ENCODE peak calls at places on chromosomes 4 and X, in four cellular contexts. S, H, V and I are unnamed samples.

GRCh38 chr4:123452585-123452984 is 56.0 kb downstream of the SPRY1 start:
- DNase-seq in H (no peak), S (no peak), V (peak; percentile 20), I (no peak)

GRCh38 chrX:65589304-65589703 is 54.7 kb upstream of the LAS1L start:
- DNase-seq in S (no peak), V (no peak), H (no peak), I (no peak)

GRCh38 chr4:176469546-176469945 is 149.8 kb downstream of the SPCS3 start:
- DNase-seq in H (no peak), V (no peak), S (no peak), I (no peak)

GRCh38 chr4:79917246-79917645 is 155.8 kb downstream of the ANTXR2 start:
- DNase-seq in V (peak; percentile 43), S (peak; percentile 41), H (peak; percentile 73), I (peak; percentile 50)

GRCh38 chr4:29002151-29002550 is 1718.0 kb upstream of the PCDH7 start:
- DNase-seq in V (no peak), H (no peak), S (no peak), I (no peak)

GRCh38 chr4:186726440-186727148 is 2.9 kb upstream of the FAT1 start:
- DNase-seq in V (peak; percentile 63), H (peak; percentile 79), S (peak; percentile 84), I (peak; percentile 58)

GRCh38 chrX:68697465-68698125 is 50.1 kb downstream of the STARD8 start:
- DNase-seq in S (no peak), H (no peak), V (no peak), I (no peak)

GRCh38 chrX:128975716-128976115 is 547.6 kb downstream of the SMARCA1 start:
- DNase-seq in H (peak; percentile 75), S (peak; percentile 6), V (peak; percentile 23), I (peak; percentile 70)

GRCh38 chr4:188246488-188246887 is 107.2 kb downstream of the TRIML1 start:
- DNase-seq in V (no peak), S (no peak), H (peak; percentile 28), I (no peak)

GRCh38 chrX:10169180-10169579 is 12.4 kb downstream of the CLCN4 start:
- DNase-seq in S (no peak), H (no peak), V (peak; percentile 78), I (no peak)

GRCh38 chr4:113311047-113311446 is 261.6 kb downstream of the ANK2 start:
- DNase-seq in S (no peak), V (no peak), H (no peak), I (no peak)

GRCh38 chr4:39433878-39434492 is 24.7 kb downstream of the RPL9 start:
- DNase-seq in S (no peak), V (no peak), H (no peak), I (no peak)
- TF ChIP-seq ELF4 in S (no peak), V (no peak), H (no peak), I (no peak)

GRCh38 chrX:40853004-40853815 is 117.9 kb upstream of the MED14 start:
- DNase-seq in V (no peak), S (no peak), H (no peak), I (no peak)

GRCh38 chrX:40854242-40854641 is 118.9 kb upstream of the MED14 start:
- DNase-seq in H (no peak), S (no peak), V (no peak), I (no peak)

GRCh38 chrX:40855932-40856515 is 120.7 kb upstream of the MED14 start:
- DNase-seq in H (no peak), V (no peak), S (no peak), I (no peak)

GRCh38 chrX:40853816-40854123 is 118.4 kb upstream of the MED14 start:
- DNase-seq in S (no peak), H (no peak), V (no peak), I (no peak)

DNA sequence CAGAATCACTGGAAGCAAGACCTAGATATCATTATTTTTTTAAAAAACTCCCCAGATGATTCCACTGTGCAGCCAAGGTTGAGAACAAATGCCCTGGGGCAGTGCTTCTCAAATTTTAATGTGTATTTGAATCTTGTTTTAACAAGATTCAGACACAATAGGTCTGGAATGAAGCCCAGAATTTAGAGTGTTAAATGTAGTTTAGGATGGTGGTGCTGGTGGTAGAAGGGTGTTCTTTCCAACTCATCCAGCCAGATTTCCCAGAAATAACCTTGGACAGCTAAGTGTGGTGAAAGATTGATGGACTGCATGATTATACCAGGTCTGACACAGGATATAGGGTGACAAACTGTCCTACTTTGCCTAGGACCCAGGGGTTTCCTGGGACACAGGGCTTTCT is 120.1 kb upstream of the MED14 start:
- DNase-seq in S (no peak), V (no peak), H (no peak), I (no peak)
- TF ChIP-seq ELF4 in S (no peak), V (no peak), H (no peak), I (no peak)

GRCh38 chr4:115119804-115120352 is 6.5 kb upstream of the NDST4 start:
- DNase-seq in S (no peak), V (no peak), H (no peak), I (no peak)
- TF ChIP-seq ELF4 in S (no peak), V (no peak), H (no peak), I (no peak)

DNA sequence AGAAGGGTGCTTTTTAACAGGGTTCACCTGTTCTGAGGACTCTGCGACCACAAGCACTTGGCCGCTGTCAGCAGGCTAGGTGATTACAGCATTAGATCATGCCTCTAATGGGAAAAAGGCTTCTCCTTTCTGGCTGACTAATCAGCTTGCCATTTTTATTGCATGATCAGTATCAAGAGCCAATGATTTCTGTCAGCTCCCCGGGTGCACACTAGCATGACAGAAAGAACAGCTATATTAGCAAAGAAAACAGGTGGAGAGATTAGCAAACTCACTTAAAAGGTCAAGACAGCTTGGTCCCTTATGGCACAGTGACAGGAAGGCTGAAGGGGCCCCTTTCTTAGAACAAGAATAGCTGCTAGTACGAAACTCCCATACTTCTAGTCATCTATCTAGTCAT is 170.0 kb downstream of the SMIM20 start:
- DNase-seq in S (no peak), H (no peak), V (no peak), I (peak; percentile 12)
- TF ChIP-seq ELF4 in S (no peak), H (no peak), V (no peak), I (no peak)

GRCh38 chr4:99383833-99384392 is 31.4 kb upstream of the ADH1C start:
- DNase-seq in S (no peak), H (no peak), V (no peak), I (no peak)
- TF ChIP-seq ELF4 in S (no peak), H (no peak), V (no peak), I (no peak)

GRCh38 chrX:107542500-107542899 is 85.8 kb upstream of the PRPS1 start:
- DNase-seq in H (peak; percentile 14), V (peak; percentile 34), S (no peak), I (peak; percentile 40)
- TF ChIP-seq ELF4 in H (no peak), V (no peak), S (no peak), I (no peak)